ENCODE peak calls at places on chromosome 18, in ten cellular contexts. One of them, this sample, is unnamed.

GRCh38 chr18:61706516-61706915 is 186.3 kb downstream of the RNF152 start:
- DNase-seq in neural progenitor cell: peak; percentile 2
- DNase-seq in GM13976: no peak
- DNase-seq in H9: no peak
- DNase-seq in bronchial epithelial cell: no peak
- DNase-seq in epithelial cell of esophagus: no peak
- DNase-seq in foreskin fibroblast: no peak
- DNase-seq in neural crest cell: no peak
- DNase-seq in right lobe of liver: no peak
- DNase-seq in PC-9: no peak
- DNase-seq in this sample: no peak

GRCh38 chr18:42045346-42045745 is 90.3 kb downstream of the PIK3C3 start:
- DNase-seq in right lobe of liver: no peak
- DNase-seq in bronchial epithelial cell: peak; percentile 51
- DNase-seq in GM13976: no peak
- DNase-seq in neural crest cell: no peak
- DNase-seq in neural progenitor cell: no peak
- DNase-seq in epithelial cell of esophagus: peak; percentile 23
- DNase-seq in H9: no peak
- DNase-seq in foreskin fibroblast: peak; percentile 20
- DNase-seq in PC-9: no peak
- DNase-seq in this sample: no peak

GRCh38 chr18:57959278-57959677 is 84.7 kb upstream of the NEDD4L start:
- DNase-seq in bronchial epithelial cell: peak; percentile 83
- DNase-seq in H9: peak; percentile 46
- DNase-seq in foreskin fibroblast: peak; percentile 43
- DNase-seq in epithelial cell of esophagus: peak; percentile 91
- DNase-seq in PC-9: peak; percentile 2
- DNase-seq in neural progenitor cell: peak; percentile 57
- DNase-seq in GM13976: peak; percentile 43
- DNase-seq in right lobe of liver: peak; percentile 54
- DNase-seq in neural crest cell: peak; percentile 14
- DNase-seq in this sample: no peak

GRCh38 chr18:63817441-63818051 is 42.3 kb downstream of the SERPINB7 start:
- DNase-seq in neural crest cell: no peak
- DNase-seq in foreskin fibroblast: peak; percentile 71
- DNase-seq in GM13976: no peak
- DNase-seq in H9: no peak
- DNase-seq in bronchial epithelial cell: no peak
- DNase-seq in epithelial cell of esophagus: no peak
- DNase-seq in PC-9: no peak
- DNase-seq in right lobe of liver: no peak
- DNase-seq in neural progenitor cell: no peak
- DNase-seq in this sample: no peak

GRCh38 chr18:46199515-46200147 is 95.4 kb downstream of the HAUS1 start:
- DNase-seq in epithelial cell of esophagus: peak; percentile 74
- DNase-seq in H9: no peak
- DNase-seq in neural crest cell: no peak
- DNase-seq in PC-9: peak; percentile 44
- DNase-seq in bronchial epithelial cell: peak; percentile 81
- DNase-seq in GM13976: no peak
- DNase-seq in right lobe of liver: no peak
- DNase-seq in neural progenitor cell: no peak
- DNase-seq in foreskin fibroblast: peak; percentile 30
- DNase-seq in this sample: no peak

GRCh38 chr18:45874501-45875184 is 49.2 kb downstream of the SIGLEC15 start:
- DNase-seq in H9: no peak
- DNase-seq in neural progenitor cell: no peak
- DNase-seq in GM13976: peak; percentile 60
- DNase-seq in epithelial cell of esophagus: no peak
- DNase-seq in bronchial epithelial cell: no peak
- DNase-seq in right lobe of liver: no peak
- DNase-seq in PC-9: no peak
- DNase-seq in foreskin fibroblast: no peak
- DNase-seq in neural crest cell: no peak
- DNase-seq in this sample: no peak

GRCh38 chr18:24063121-24063731 is 48.7 kb downstream of the TTC39C start:
- DNase-seq in neural crest cell: no peak
- DNase-seq in epithelial cell of esophagus: peak; percentile 61
- DNase-seq in PC-9: no peak
- DNase-seq in right lobe of liver: no peak
- DNase-seq in bronchial epithelial cell: peak; percentile 77
- DNase-seq in H9: no peak
- DNase-seq in neural progenitor cell: no peak
- DNase-seq in foreskin fibroblast: peak; percentile 27
- DNase-seq in GM13976: no peak
- DNase-seq in this sample: no peak

GRCh38 chr18:73684651-73685050 is 463.0 kb downstream of the FBXO15 start:
- DNase-seq in PC-9: no peak
- DNase-seq in foreskin fibroblast: peak; percentile 26
- DNase-seq in GM13976: no peak
- DNase-seq in epithelial cell of esophagus: peak; percentile 80
- DNase-seq in H9: no peak
- DNase-seq in neural progenitor cell: no peak
- DNase-seq in neural crest cell: no peak
- DNase-seq in bronchial epithelial cell: peak; percentile 83
- DNase-seq in right lobe of liver: no peak
- DNase-seq in this sample: no peak

GRCh38 chr18:55982992-55983391 is 395.0 kb upstream of the TCF4 start:
- DNase-seq in right lobe of liver: no peak
- DNase-seq in foreskin fibroblast: no peak
- DNase-seq in epithelial cell of esophagus: peak; percentile 5
- DNase-seq in PC-9: no peak
- DNase-seq in neural crest cell: no peak
- DNase-seq in neural progenitor cell: no peak
- DNase-seq in GM13976: no peak
- DNase-seq in H9: peak; percentile 40
- DNase-seq in bronchial epithelial cell: peak; percentile 37
- DNase-seq in this sample: no peak

GRCh38 chr18:70175216-70175615 is 30.3 kb downstream of the RTTN start:
- DNase-seq in GM13976: no peak
- DNase-seq in neural crest cell: no peak
- DNase-seq in right lobe of liver: no peak
- DNase-seq in PC-9: no peak
- DNase-seq in H9: no peak
- DNase-seq in epithelial cell of esophagus: no peak
- DNase-seq in foreskin fibroblast: no peak
- DNase-seq in neural progenitor cell: no peak
- DNase-seq in bronchial epithelial cell: no peak
- DNase-seq in this sample: no peak

GRCh38 chr18:43665239-43665788 is 388.0 kb upstream of the SYT4 start:
- DNase-seq in PC-9: no peak
- DNase-seq in GM13976: no peak
- DNase-seq in right lobe of liver: no peak
- DNase-seq in bronchial epithelial cell: peak; percentile 87
- DNase-seq in foreskin fibroblast: peak; percentile 88
- DNase-seq in neural crest cell: no peak
- DNase-seq in epithelial cell of esophagus: peak; percentile 88
- DNase-seq in neural progenitor cell: no peak
- DNase-seq in H9: no peak
- DNase-seq in this sample: no peak

GRCh38 chr18:2597639-2598038 is 26.3 kb downstream of the NDC80 start:
- DNase-seq in neural progenitor cell: no peak
- DNase-seq in PC-9: no peak
- DNase-seq in neural crest cell: no peak
- DNase-seq in right lobe of liver: no peak
- DNase-seq in epithelial cell of esophagus: no peak
- DNase-seq in bronchial epithelial cell: no peak
- DNase-seq in H9: no peak
- DNase-seq in GM13976: no peak
- DNase-seq in foreskin fibroblast: no peak
- DNase-seq in this sample: no peak

GRCh38 chr18:49237031-49237430 is 223.4 kb downstream of the DYM start:
- DNase-seq in foreskin fibroblast: no peak
- DNase-seq in epithelial cell of esophagus: peak; percentile 83
- DNase-seq in neural crest cell: no peak
- DNase-seq in H9: no peak
- DNase-seq in neural progenitor cell: no peak
- DNase-seq in bronchial epithelial cell: peak; percentile 74
- DNase-seq in right lobe of liver: no peak
- DNase-seq in GM13976: no peak
- DNase-seq in PC-9: no peak
- DNase-seq in this sample: no peak

GRCh38 chr18:49241852-49242251 is 218.6 kb downstream of the DYM start:
- DNase-seq in PC-9: no peak
- DNase-seq in epithelial cell of esophagus: peak; percentile 79
- DNase-seq in neural progenitor cell: no peak
- DNase-seq in right lobe of liver: no peak
- DNase-seq in neural crest cell: no peak
- DNase-seq in bronchial epithelial cell: peak; percentile 58
- DNase-seq in H9: no peak
- DNase-seq in GM13976: no peak
- DNase-seq in foreskin fibroblast: peak; percentile 70
- DNase-seq in this sample: no peak

GRCh38 chr18:49243391-49243790 is 217.1 kb downstream of the DYM start:
- DNase-seq in neural crest cell: no peak
- DNase-seq in right lobe of liver: no peak
- DNase-seq in neural progenitor cell: no peak
- DNase-seq in bronchial epithelial cell: peak; percentile 32
- DNase-seq in epithelial cell of esophagus: peak; percentile 47
- DNase-seq in H9: no peak
- DNase-seq in PC-9: no peak
- DNase-seq in foreskin fibroblast: no peak
- DNase-seq in GM13976: no peak
- DNase-seq in this sample: no peak

GRCh38 chr18:49234984-49235383 is 225.5 kb downstream of the DYM start:
- DNase-seq in right lobe of liver: no peak
- DNase-seq in bronchial epithelial cell: no peak
- DNase-seq in neural progenitor cell: no peak
- DNase-seq in epithelial cell of esophagus: no peak
- DNase-seq in PC-9: no peak
- DNase-seq in H9: no peak
- DNase-seq in GM13976: no peak
- DNase-seq in foreskin fibroblast: no peak
- DNase-seq in neural crest cell: no peak
- DNase-seq in this sample: no peak

GRCh38 chr18:49238433-49239042 is 221.9 kb downstream of the DYM start:
- DNase-seq in foreskin fibroblast: no peak
- DNase-seq in right lobe of liver: no peak
- DNase-seq in neural progenitor cell: peak; percentile 57
- DNase-seq in H9: no peak
- DNase-seq in epithelial cell of esophagus: peak; percentile 48
- DNase-seq in neural crest cell: peak; percentile 33
- DNase-seq in PC-9: peak; percentile 7
- DNase-seq in GM13976: peak; percentile 16
- DNase-seq in bronchial epithelial cell: peak; percentile 37
- DNase-seq in this sample: no peak
- TF ChIP-seq CTCF in foreskin fibroblast: peak; percentile 40
- TF ChIP-seq CTCF in right lobe of liver: peak; percentile 42
- TF ChIP-seq CTCF in neural progenitor cell: peak; percentile 79
- TF ChIP-seq CTCF in H9: peak; percentile 81
- TF ChIP-seq CTCF in epithelial cell of esophagus: peak; percentile 61
- TF ChIP-seq CTCF in neural crest cell: peak; percentile 69
- TF ChIP-seq CTCF in PC-9: peak; percentile 77
- TF ChIP-seq CTCF in GM13976: no peak
- TF ChIP-seq CTCF in bronchial epithelial cell: peak; percentile 45
- TF ChIP-seq CTCF in this sample: peak; percentile 84

DNA sequence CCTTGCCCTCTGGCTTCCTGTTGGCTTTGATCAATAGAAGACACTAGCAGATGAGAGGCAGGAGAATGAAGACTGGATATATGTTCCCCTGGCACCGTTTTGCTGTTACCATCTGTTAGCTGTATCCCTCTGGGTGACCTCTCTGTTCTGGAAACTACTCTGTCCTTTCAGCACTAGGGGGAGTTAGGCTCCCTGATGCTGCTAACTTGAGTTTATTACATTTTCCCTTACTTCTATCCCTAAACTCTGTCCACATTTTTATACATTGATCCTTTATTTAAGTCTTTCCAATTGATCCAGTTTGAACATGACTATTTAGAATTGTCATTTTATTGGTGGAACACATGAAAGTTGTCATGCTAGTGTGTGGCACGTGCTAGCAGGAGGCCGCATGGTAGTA is 1014.3 kb upstream of the CDH2 start:
- DNase-seq in H9: peak; percentile 30
- DNase-seq in right lobe of liver: no peak
- DNase-seq in bronchial epithelial cell: peak; percentile 21
- DNase-seq in PC-9: no peak
- DNase-seq in GM13976: no peak
- DNase-seq in epithelial cell of esophagus: peak; percentile 37
- DNase-seq in neural crest cell: no peak
- DNase-seq in neural progenitor cell: peak; percentile 12
- DNase-seq in foreskin fibroblast: peak; percentile 40
- DNase-seq in this sample: no peak
- TF ChIP-seq CTCF in H9: peak; percentile 71
- TF ChIP-seq CTCF in right lobe of liver: no peak
- TF ChIP-seq CTCF in bronchial epithelial cell: peak; percentile 41
- TF ChIP-seq CTCF in PC-9: no peak
- TF ChIP-seq CTCF in GM13976: no peak
- TF ChIP-seq CTCF in epithelial cell of esophagus: peak; percentile 51
- TF ChIP-seq CTCF in neural crest cell: peak; percentile 53
- TF ChIP-seq CTCF in neural progenitor cell: peak; percentile 56
- TF ChIP-seq CTCF in foreskin fibroblast: peak; percentile 53
- TF ChIP-seq CTCF in this sample: peak; percentile 66

GRCh38 chr18:11570770-11571169 is 38.6 kb upstream of the SLC35G4 start:
- DNase-seq in right lobe of liver: no peak
- DNase-seq in PC-9: no peak
- DNase-seq in neural progenitor cell: no peak
- DNase-seq in GM13976: no peak
- DNase-seq in bronchial epithelial cell: no peak
- DNase-seq in H9: no peak
- DNase-seq in neural crest cell: no peak
- DNase-seq in epithelial cell of esophagus: no peak
- DNase-seq in foreskin fibroblast: peak; percentile 9
- DNase-seq in this sample: no peak
- TF ChIP-seq CTCF in right lobe of liver: no peak
- TF ChIP-seq CTCF in PC-9: no peak
- TF ChIP-seq CTCF in neural progenitor cell: peak; percentile 48
- TF ChIP-seq CTCF in GM13976: no peak
- TF ChIP-seq CTCF in bronchial epithelial cell: no peak
- TF ChIP-seq CTCF in H9: peak; percentile 53
- TF ChIP-seq CTCF in neural crest cell: peak; percentile 51
- TF ChIP-seq CTCF in epithelial cell of esophagus: no peak
- TF ChIP-seq CTCF in foreskin fibroblast: peak; percentile 26
- TF ChIP-seq CTCF in this sample: peak; percentile 78

DNA sequence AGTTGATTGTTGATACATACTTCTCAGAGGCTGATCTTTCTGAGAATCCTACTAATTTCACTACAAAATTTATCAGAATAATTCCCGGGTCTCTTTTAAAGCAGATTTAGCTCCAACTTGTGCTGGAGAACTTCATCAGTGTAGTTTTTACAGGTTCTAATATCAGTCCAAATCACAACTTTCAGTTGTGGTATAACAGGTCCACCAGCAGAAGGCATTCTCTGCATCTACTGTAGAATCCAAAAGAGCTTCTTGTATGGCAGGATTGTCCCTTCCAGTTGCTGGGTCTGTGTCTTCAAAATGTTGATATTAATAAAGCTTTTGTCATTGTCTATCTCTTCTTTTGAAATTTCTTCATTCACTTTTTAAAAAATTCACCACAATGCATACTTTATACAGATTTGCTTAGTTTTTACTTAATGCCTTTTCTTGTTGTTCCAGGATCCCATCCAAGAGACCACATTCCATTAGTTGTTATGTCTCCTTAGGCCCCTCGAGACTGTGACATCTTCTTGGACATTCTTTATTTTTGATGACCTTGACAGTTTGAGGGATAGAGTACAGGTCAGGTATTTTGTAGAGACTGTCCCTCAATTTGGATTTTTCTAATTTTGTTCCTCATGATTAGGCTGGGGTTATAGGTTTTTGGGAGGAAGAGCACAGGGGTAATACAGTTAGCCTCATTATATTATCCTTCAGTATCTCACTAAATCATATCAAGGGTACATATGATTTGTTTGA is 490.5 kb upstream of the MEX3C start:
- DNase-seq in neural progenitor cell: no peak
- DNase-seq in neural crest cell: no peak
- DNase-seq in right lobe of liver: no peak
- DNase-seq in PC-9: no peak
- DNase-seq in epithelial cell of esophagus: no peak
- DNase-seq in GM13976: no peak
- DNase-seq in foreskin fibroblast: no peak
- DNase-seq in H9: no peak
- DNase-seq in bronchial epithelial cell: no peak
- DNase-seq in this sample: no peak
- TF ChIP-seq CTCF in neural progenitor cell: no peak
- TF ChIP-seq CTCF in neural crest cell: no peak
- TF ChIP-seq CTCF in right lobe of liver: peak; percentile 29
- TF ChIP-seq CTCF in PC-9: no peak
- TF ChIP-seq CTCF in epithelial cell of esophagus: no peak
- TF ChIP-seq CTCF in GM13976: no peak
- TF ChIP-seq CTCF in foreskin fibroblast: no peak
- TF ChIP-seq CTCF in H9: no peak
- TF ChIP-seq CTCF in bronchial epithelial cell: no peak
- TF ChIP-seq CTCF in this sample: no peak